ENCODE peak calls at places on chromosomes 6 and 20, in nine cellular contexts. O is adrenal gland, X is glutamatergic neuron, M is heart right ventricle, R is heart left ventricle, J is PC-3, U is bronchial epithelial cell, D is B cell, T is AG04449. C is an unnamed sample.

GRCh38 chr6:105649192-105649591 is 246.3 kb upstream of the PREP start:
- DNase-seq in D (no peak), U (no peak), R (no peak), O (no peak), X (no peak), J (no peak), M (no peak), T (no peak), C (no peak)

GRCh38 chr6:113018351-113019151 is 671.4 kb downstream of the RFPL4B start:
- DNase-seq in D (no peak), J (peak), O (peak), R (peak), X (no peak), U (peak), T (peak), M (peak), C (no peak)

GRCh38 chr6:16725145-16725864 is 36.0 kb downstream of the ATXN1 start:
- DNase-seq in X (no peak), D (no peak), J (peak), O (no peak), M (no peak), R (no peak), T (peak), U (peak), C (no peak)

GRCh38 chr20:25285091-25285647 is 37.3 kb downstream of the PYGB start:
- DNase-seq in R (no peak), X (peak), U (no peak), D (peak), T (no peak), J (no peak), O (no peak), M (peak), C (no peak)

GRCh38 chr6:44036699-44037101 is 90.6 kb downstream of the MRPL14 start:
- DNase-seq in X (no peak), T (no peak), D (no peak), M (no peak), J (no peak), O (no peak), R (no peak), U (no peak), C (no peak)

GRCh38 chr6:501891-502601 is 110.5 kb downstream of the IRF4 start:
- DNase-seq in T (no peak), J (no peak), O (no peak), X (no peak), U (no peak), M (no peak), D (peak), R (no peak), C (peak)

GRCh38 chr20:57616143-57616951 is 3.9 kb downstream of the ZBP1 start:
- DNase-seq in X (no peak), U (no peak), M (no peak), J (no peak), R (no peak), T (no peak), D (peak), O (no peak), C (no peak)

GRCh38 chr6:158849899-158850806 is 31.0 kb upstream of the EZR start:
- DNase-seq in M (no peak), U (peak), O (no peak), X (no peak), D (peak), J (peak), R (no peak), T (peak), C (no peak)

GRCh38 chr6:130202782-130203181 is 20.0 kb downstream of the SAMD3 start:
- DNase-seq in O (no peak), J (no peak), M (no peak), R (no peak), U (no peak), D (no peak), T (no peak), X (no peak), C (peak)

GRCh38 chr6:135064586-135064985 is 10.0 kb upstream of the HBS1L start:
- DNase-seq in J (no peak), R (no peak), D (no peak), U (no peak), O (no peak), T (no peak), M (no peak), X (no peak), C (no peak)

GRCh38 chr6:13357551-13358075 is 29.3 kb upstream of the TBC1D7 start:
- DNase-seq in U (peak), O (no peak), R (no peak), X (no peak), D (no peak), T (no peak), M (no peak), J (no peak), C (no peak)

GRCh38 chr6:138417493-138418117 is 13.6 kb downstream of the HEBP2 start:
- DNase-seq in O (no peak), X (no peak), R (no peak), U (no peak), J (no peak), D (no peak), T (no peak), M (no peak), C (no peak)

GRCh38 chr6:114342826-114343781 is at the start of gene HS3ST5:
- DNase-seq in U (no peak), R (peak), J (peak), O (no peak), X (peak), T (no peak), D (no peak), M (peak), C (peak)

GRCh38 chr20:58908941-58909340 is 56.4 kb downstream of the GNAS start:
- DNase-seq in U (no peak), D (no peak), M (no peak), T (no peak), O (no peak), J (no peak), R (no peak), X (no peak), C (no peak)
- TF ChIP-seq CTCF in U (no peak), D (no peak), M (no peak), T (no peak), O (no peak), J (no peak), R (no peak), X (no peak), C (no peak)

GRCh38 chr20:47664068-47664437 is 121.2 kb downstream of the SULF2 start:
- DNase-seq in D (no peak), M (no peak), X (no peak), J (no peak), R (no peak), O (no peak), U (no peak), T (no peak), C (no peak)
- TF ChIP-seq CTCF in D (peak), M (no peak), X (peak), J (peak), R (no peak), O (no peak), U (no peak), T (no peak), C (no peak)

GRCh38 chr20:21516861-21517565 is 3.1 kb upstream of the NKX2-2 start:
- DNase-seq in R (no peak), J (no peak), M (no peak), X (peak), D (no peak), U (no peak), O (no peak), T (no peak), C (peak)
- TF ChIP-seq CTCF in R (no peak), J (no peak), M (no peak), X (no peak), D (no peak), U (no peak), O (no peak), T (no peak), C (no peak)

DNA sequence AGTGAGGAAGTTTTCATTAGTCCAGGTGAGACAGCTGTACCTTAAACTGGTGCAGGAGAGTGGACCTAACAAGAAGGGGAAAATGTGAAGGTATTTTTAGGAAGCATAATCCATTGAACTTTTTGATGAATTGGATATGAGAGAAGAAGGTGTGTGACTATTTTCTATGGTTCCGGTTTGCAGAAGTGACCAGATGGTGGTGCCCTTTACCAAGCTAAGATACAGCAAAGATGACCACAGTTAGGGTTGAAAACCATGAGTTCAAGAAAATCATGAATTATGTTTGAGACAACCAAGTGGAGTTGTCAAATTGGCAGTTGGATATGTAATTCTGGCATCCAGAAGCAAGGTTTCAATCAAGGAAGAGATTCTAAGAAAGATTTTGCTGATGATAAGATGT is 61.9 kb upstream of the NRSN1 start:
- DNase-seq in X (no peak), R (no peak), U (no peak), T (no peak), D (no peak), M (no peak), O (no peak), J (peak), C (no peak)
- TF ChIP-seq CTCF in X (peak), R (no peak), U (peak), T (no peak), D (no peak), M (peak), O (peak), J (peak), C (peak)

C was measured in GM20000.